ENCODE peak calls at places on chromosomes 1 and 21, in ten cellular contexts. One of them, this sample, is unnamed.

GRCh38 chr1:82697965-82698364 is 897.2 kb downstream of the ADGRL2 start:
- DNase-seq in caudate nucleus: no peak
- DNase-seq in CD8-positive, alpha-beta T cell: no peak
- DNase-seq in effector memory CD4-positive, alpha-beta T cell: no peak
- DNase-seq in dorsolateral prefrontal cortex: no peak
- DNase-seq in pancreas: no peak
- DNase-seq in psoas muscle: no peak
- DNase-seq in heart left ventricle: no peak
- DNase-seq in CD4-positive, alpha-beta memory T cell: no peak
- DNase-seq in breast epithelium: no peak
- DNase-seq in this sample: no peak

GRCh38 chr1:85585845-85586244 is 5.3 kb downstream of the CCN1 start:
- DNase-seq in dorsolateral prefrontal cortex: no peak
- DNase-seq in breast epithelium: no peak
- DNase-seq in heart left ventricle: no peak
- DNase-seq in caudate nucleus: no peak
- DNase-seq in pancreas: no peak
- DNase-seq in effector memory CD4-positive, alpha-beta T cell: no peak
- DNase-seq in CD8-positive, alpha-beta T cell: no peak
- DNase-seq in CD4-positive, alpha-beta memory T cell: no peak
- DNase-seq in psoas muscle: no peak
- DNase-seq in this sample: no peak

GRCh38 chr1:941588-942383 is 17.3 kb downstream of the NOC2L start:
- DNase-seq in CD8-positive, alpha-beta T cell: no peak
- DNase-seq in heart left ventricle: peak; percentile 77
- DNase-seq in CD4-positive, alpha-beta memory T cell: no peak
- DNase-seq in effector memory CD4-positive, alpha-beta T cell: no peak
- DNase-seq in psoas muscle: peak; percentile 79
- DNase-seq in pancreas: peak; percentile 63
- DNase-seq in caudate nucleus: no peak
- DNase-seq in dorsolateral prefrontal cortex: no peak
- DNase-seq in breast epithelium: peak; percentile 71
- DNase-seq in this sample: no peak

GRCh38 chr1:203858055-203858454 is 3.3 kb upstream of the SNRPE start:
- DNase-seq in CD8-positive, alpha-beta T cell: no peak
- DNase-seq in psoas muscle: no peak
- DNase-seq in pancreas: no peak
- DNase-seq in breast epithelium: no peak
- DNase-seq in dorsolateral prefrontal cortex: no peak
- DNase-seq in CD4-positive, alpha-beta memory T cell: no peak
- DNase-seq in effector memory CD4-positive, alpha-beta T cell: no peak
- DNase-seq in caudate nucleus: no peak
- DNase-seq in heart left ventricle: no peak
- DNase-seq in this sample: no peak

GRCh38 chr1:67162954-67163353 is 3.3 kb upstream of the IL23R start:
- DNase-seq in psoas muscle: no peak
- DNase-seq in CD8-positive, alpha-beta T cell: peak; percentile 22
- DNase-seq in pancreas: no peak
- DNase-seq in dorsolateral prefrontal cortex: no peak
- DNase-seq in effector memory CD4-positive, alpha-beta T cell: no peak
- DNase-seq in caudate nucleus: no peak
- DNase-seq in heart left ventricle: no peak
- DNase-seq in CD4-positive, alpha-beta memory T cell: peak; percentile 52
- DNase-seq in breast epithelium: no peak
- DNase-seq in this sample: no peak

GRCh38 chr1:184970691-184971161 is 3.6 kb downstream of the NIBAN1 start:
- DNase-seq in heart left ventricle: no peak
- DNase-seq in CD8-positive, alpha-beta T cell: no peak
- DNase-seq in CD4-positive, alpha-beta memory T cell: no peak
- DNase-seq in pancreas: no peak
- DNase-seq in dorsolateral prefrontal cortex: no peak
- DNase-seq in caudate nucleus: no peak
- DNase-seq in breast epithelium: no peak
- DNase-seq in effector memory CD4-positive, alpha-beta T cell: no peak
- DNase-seq in psoas muscle: no peak
- DNase-seq in this sample: no peak

GRCh38 chr21:16241500-16241963 is 511.8 kb downstream of the USP25 start:
- DNase-seq in psoas muscle: no peak
- DNase-seq in pancreas: no peak
- DNase-seq in CD8-positive, alpha-beta T cell: no peak
- DNase-seq in caudate nucleus: no peak
- DNase-seq in dorsolateral prefrontal cortex: no peak
- DNase-seq in effector memory CD4-positive, alpha-beta T cell: no peak
- DNase-seq in CD4-positive, alpha-beta memory T cell: no peak
- DNase-seq in heart left ventricle: no peak
- DNase-seq in breast epithelium: no peak
- DNase-seq in this sample: no peak

GRCh38 chr1:72439036-72439435 is 156.7 kb upstream of the NEGR1 start:
- DNase-seq in breast epithelium: no peak
- DNase-seq in dorsolateral prefrontal cortex: no peak
- DNase-seq in pancreas: no peak
- DNase-seq in CD4-positive, alpha-beta memory T cell: no peak
- DNase-seq in caudate nucleus: no peak
- DNase-seq in CD8-positive, alpha-beta T cell: no peak
- DNase-seq in psoas muscle: no peak
- DNase-seq in heart left ventricle: no peak
- DNase-seq in effector memory CD4-positive, alpha-beta T cell: no peak
- DNase-seq in this sample: no peak

GRCh38 chr1:68495968-68496679 is 758 bp downstream of the DEPDC1 start:
- DNase-seq in pancreas: no peak
- DNase-seq in psoas muscle: no peak
- DNase-seq in heart left ventricle: no peak
- DNase-seq in CD4-positive, alpha-beta memory T cell: no peak
- DNase-seq in dorsolateral prefrontal cortex: no peak
- DNase-seq in CD8-positive, alpha-beta T cell: no peak
- DNase-seq in effector memory CD4-positive, alpha-beta T cell: no peak
- DNase-seq in breast epithelium: no peak
- DNase-seq in caudate nucleus: no peak
- DNase-seq in this sample: no peak

GRCh38 chr1:115364044-115364775 is 26.2 kb upstream of the NGF start:
- DNase-seq in CD8-positive, alpha-beta T cell: no peak
- DNase-seq in effector memory CD4-positive, alpha-beta T cell: no peak
- DNase-seq in breast epithelium: no peak
- DNase-seq in psoas muscle: no peak
- DNase-seq in heart left ventricle: no peak
- DNase-seq in caudate nucleus: no peak
- DNase-seq in CD4-positive, alpha-beta memory T cell: no peak
- DNase-seq in dorsolateral prefrontal cortex: no peak
- DNase-seq in pancreas: no peak
- DNase-seq in this sample: no peak

GRCh38 chr1:11741919-11742598 is 6.1 kb downstream of the AGTRAP start:
- DNase-seq in dorsolateral prefrontal cortex: no peak
- DNase-seq in CD8-positive, alpha-beta T cell: no peak
- DNase-seq in breast epithelium: no peak
- DNase-seq in pancreas: no peak
- DNase-seq in heart left ventricle: no peak
- DNase-seq in caudate nucleus: no peak
- DNase-seq in CD4-positive, alpha-beta memory T cell: no peak
- DNase-seq in psoas muscle: no peak
- DNase-seq in effector memory CD4-positive, alpha-beta T cell: no peak
- DNase-seq in this sample: no peak

GRCh38 chr1:192546596-192547199 is 28.9 kb upstream of the RGS1 start:
- DNase-seq in breast epithelium: no peak
- DNase-seq in effector memory CD4-positive, alpha-beta T cell: no peak
- DNase-seq in caudate nucleus: no peak
- DNase-seq in heart left ventricle: no peak
- DNase-seq in psoas muscle: no peak
- DNase-seq in CD4-positive, alpha-beta memory T cell: no peak
- DNase-seq in CD8-positive, alpha-beta T cell: no peak
- DNase-seq in pancreas: no peak
- DNase-seq in dorsolateral prefrontal cortex: no peak
- DNase-seq in this sample: no peak

GRCh38 chr1:222329493-222330045 is 218.3 kb downstream of the HHIPL2 start:
- DNase-seq in breast epithelium: no peak
- DNase-seq in dorsolateral prefrontal cortex: no peak
- DNase-seq in pancreas: no peak
- DNase-seq in effector memory CD4-positive, alpha-beta T cell: no peak
- DNase-seq in heart left ventricle: no peak
- DNase-seq in psoas muscle: no peak
- DNase-seq in CD4-positive, alpha-beta memory T cell: no peak
- DNase-seq in caudate nucleus: no peak
- DNase-seq in CD8-positive, alpha-beta T cell: no peak
- DNase-seq in this sample: no peak

GRCh38 chr1:54118704-54119103 is 34.1 kb downstream of the CDCP2 start:
- DNase-seq in CD4-positive, alpha-beta memory T cell: no peak
- DNase-seq in pancreas: no peak
- DNase-seq in heart left ventricle: no peak
- DNase-seq in CD8-positive, alpha-beta T cell: no peak
- DNase-seq in caudate nucleus: no peak
- DNase-seq in breast epithelium: no peak
- DNase-seq in dorsolateral prefrontal cortex: no peak
- DNase-seq in psoas muscle: no peak
- DNase-seq in effector memory CD4-positive, alpha-beta T cell: no peak
- DNase-seq in this sample: no peak

GRCh38 chr1:9241891-9242290 is 7.3 kb downstream of the H6PD start:
- DNase-seq in effector memory CD4-positive, alpha-beta T cell: no peak
- DNase-seq in heart left ventricle: no peak
- DNase-seq in CD8-positive, alpha-beta T cell: no peak
- DNase-seq in caudate nucleus: peak; percentile 52
- DNase-seq in pancreas: no peak
- DNase-seq in dorsolateral prefrontal cortex: no peak
- DNase-seq in psoas muscle: no peak
- DNase-seq in CD4-positive, alpha-beta memory T cell: no peak
- DNase-seq in breast epithelium: no peak
- DNase-seq in this sample: no peak

GRCh38 chr1:6500446-6501406 is 9.3 kb upstream of the PLEKHG5 start:
- DNase-seq in effector memory CD4-positive, alpha-beta T cell: no peak
- DNase-seq in caudate nucleus: no peak
- DNase-seq in psoas muscle: no peak
- DNase-seq in pancreas: no peak
- DNase-seq in CD4-positive, alpha-beta memory T cell: no peak
- DNase-seq in dorsolateral prefrontal cortex: no peak
- DNase-seq in breast epithelium: no peak
- DNase-seq in CD8-positive, alpha-beta T cell: no peak
- DNase-seq in heart left ventricle: no peak
- DNase-seq in this sample: no peak

GRCh38 chr1:61588736-61589381 is 136.1 kb downstream of the TM2D1 start:
- DNase-seq in effector memory CD4-positive, alpha-beta T cell: no peak
- DNase-seq in caudate nucleus: peak; percentile 13
- DNase-seq in pancreas: peak; percentile 50
- DNase-seq in dorsolateral prefrontal cortex: no peak
- DNase-seq in heart left ventricle: peak; percentile 48
- DNase-seq in CD8-positive, alpha-beta T cell: peak; percentile 34
- DNase-seq in breast epithelium: no peak
- DNase-seq in psoas muscle: peak; percentile 28
- DNase-seq in CD4-positive, alpha-beta memory T cell: no peak
- DNase-seq in this sample: no peak

DNA sequence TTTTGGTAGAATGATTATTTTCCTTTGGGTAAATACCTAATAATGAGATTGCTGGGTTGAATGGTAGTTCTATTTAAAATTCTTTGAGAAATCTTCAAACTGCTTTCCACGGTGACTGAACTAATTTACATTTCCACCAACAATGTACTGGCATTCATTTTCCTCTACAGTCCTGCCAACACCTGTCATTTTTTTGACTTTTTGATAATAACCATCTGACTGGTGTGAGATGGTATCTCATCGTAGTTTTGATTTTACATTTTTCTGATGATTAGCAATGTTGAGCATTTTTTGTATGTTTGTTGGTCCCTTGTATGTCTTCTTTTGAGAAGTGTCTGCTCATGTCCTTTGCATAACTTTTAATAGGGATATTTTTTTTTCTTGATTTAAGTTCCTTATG is 23.5 kb downstream of the KCNK2 start:
- DNase-seq in breast epithelium: no peak
- DNase-seq in caudate nucleus: no peak
- DNase-seq in CD8-positive, alpha-beta T cell: no peak
- DNase-seq in CD4-positive, alpha-beta memory T cell: no peak
- DNase-seq in heart left ventricle: no peak
- DNase-seq in effector memory CD4-positive, alpha-beta T cell: no peak
- DNase-seq in dorsolateral prefrontal cortex: no peak
- DNase-seq in psoas muscle: no peak
- DNase-seq in pancreas: no peak
- DNase-seq in this sample: no peak
- H3K27ac ChIP-seq in breast epithelium: no peak overlapping the region
- H3K27ac ChIP-seq in caudate nucleus: no peak overlapping the region
- H3K27ac ChIP-seq in CD8-positive, alpha-beta T cell: no peak overlapping the region
- H3K27ac ChIP-seq in CD4-positive, alpha-beta memory T cell: no peak overlapping the region
- H3K27ac ChIP-seq in heart left ventricle: no peak overlapping the region
- H3K27ac ChIP-seq in effector memory CD4-positive, alpha-beta T cell: no peak overlapping the region
- H3K27ac ChIP-seq in dorsolateral prefrontal cortex: no peak overlapping the region
- H3K27ac ChIP-seq in psoas muscle: no peak overlapping the region
- H3K27ac ChIP-seq in pancreas: no peak overlapping the region
- H3K27ac ChIP-seq in this sample: no peak overlapping the region

DNA sequence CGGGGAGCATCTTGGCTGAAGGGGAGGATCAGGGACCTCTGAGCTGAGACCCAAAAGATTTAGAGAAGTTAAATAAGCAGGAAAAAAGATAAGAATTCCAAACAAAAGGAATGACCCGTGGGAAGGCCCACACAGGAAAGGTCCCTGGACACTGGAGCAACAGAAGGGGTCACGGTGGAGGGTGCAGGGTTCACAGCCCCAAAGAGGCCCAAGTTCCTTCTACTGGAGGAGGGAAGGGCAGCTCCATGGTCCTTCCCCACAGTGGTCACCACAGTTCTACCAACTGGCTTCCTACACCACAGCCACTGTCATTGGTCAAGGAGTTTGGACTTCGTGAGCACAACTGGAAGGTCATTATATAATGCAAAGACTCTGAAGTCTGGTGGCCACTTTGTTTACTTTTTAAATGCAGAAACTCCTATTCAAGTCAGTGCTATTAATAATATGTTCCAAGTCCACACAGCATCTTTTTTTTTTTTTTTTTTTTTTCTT is 5.4 kb downstream of the C2CD2 start:
- DNase-seq in effector memory CD4-positive, alpha-beta T cell: no peak
- DNase-seq in psoas muscle: no peak
- DNase-seq in dorsolateral prefrontal cortex: no peak
- DNase-seq in CD8-positive, alpha-beta T cell: no peak
- DNase-seq in heart left ventricle: peak; percentile 5
- DNase-seq in CD4-positive, alpha-beta memory T cell: no peak
- DNase-seq in breast epithelium: no peak
- DNase-seq in caudate nucleus: no peak
- DNase-seq in pancreas: no peak
- DNase-seq in this sample: no peak
- H3K27ac ChIP-seq in effector memory CD4-positive, alpha-beta T cell: no peak overlapping the region
- H3K27ac ChIP-seq in psoas muscle: no peak overlapping the region
- H3K27ac ChIP-seq in dorsolateral prefrontal cortex: peak overlapping the region; percentile 94
- H3K27ac ChIP-seq in CD8-positive, alpha-beta T cell: no peak overlapping the region
- H3K27ac ChIP-seq in heart left ventricle: peak overlapping the region; percentile 46
- H3K27ac ChIP-seq in CD4-positive, alpha-beta memory T cell: no peak overlapping the region
- H3K27ac ChIP-seq in breast epithelium: peak overlapping the region; percentile 76
- H3K27ac ChIP-seq in caudate nucleus: peak overlapping the region; percentile 89
- H3K27ac ChIP-seq in pancreas: no peak overlapping the region
- H3K27ac ChIP-seq in this sample: peak overlapping the region; percentile 78

GRCh38 chr1:74197657-74198552 is at the start of the genes FPGT and LRRIQ3:
- DNase-seq in CD4-positive, alpha-beta memory T cell: peak; percentile 93
- DNase-seq in caudate nucleus: peak; percentile 81
- DNase-seq in effector memory CD4-positive, alpha-beta T cell: peak; percentile 91
- DNase-seq in heart left ventricle: peak; percentile 96
- DNase-seq in dorsolateral prefrontal cortex: peak; percentile 96
- DNase-seq in psoas muscle: peak; percentile 95
- DNase-seq in breast epithelium: peak; percentile 92
- DNase-seq in pancreas: peak; percentile 97
- DNase-seq in CD8-positive, alpha-beta T cell: peak; percentile 93
- DNase-seq in this sample: peak; percentile 84
- H3K27ac ChIP-seq in CD4-positive, alpha-beta memory T cell: peak within 1 kb of the TSS; percentile 62
- H3K27ac ChIP-seq in caudate nucleus: peak within 1 kb of the TSS; percentile 83
- H3K27ac ChIP-seq in effector memory CD4-positive, alpha-beta T cell: peak within 1 kb of the TSS; percentile 69
- H3K27ac ChIP-seq in heart left ventricle: peak within 1 kb of the TSS; percentile 85
- H3K27ac ChIP-seq in dorsolateral prefrontal cortex: peak within 1 kb of the TSS; percentile 78
- H3K27ac ChIP-seq in psoas muscle: peak within 1 kb of the TSS; percentile 86
- H3K27ac ChIP-seq in breast epithelium: peak within 1 kb of the TSS; percentile 86
- H3K27ac ChIP-seq in pancreas: peak within 1 kb of the TSS; percentile 59
- H3K27ac ChIP-seq in CD8-positive, alpha-beta T cell: peak within 1 kb of the TSS; percentile 79
- H3K27ac ChIP-seq in this sample: peak within 1 kb of the TSS; percentile 77

GRCh38 chr1:107394301-107394700 is 253.5 kb downstream of the NTNG1 start:
- DNase-seq in psoas muscle: no peak
- DNase-seq in caudate nucleus: no peak
- DNase-seq in dorsolateral prefrontal cortex: no peak
- DNase-seq in CD8-positive, alpha-beta T cell: no peak
- DNase-seq in effector memory CD4-positive, alpha-beta T cell: no peak
- DNase-seq in pancreas: no peak
- DNase-seq in heart left ventricle: no peak
- DNase-seq in CD4-positive, alpha-beta memory T cell: no peak
- DNase-seq in breast epithelium: no peak
- DNase-seq in this sample: no peak
- H3K27ac ChIP-seq in psoas muscle: no peak overlapping the region
- H3K27ac ChIP-seq in caudate nucleus: no peak overlapping the region
- H3K27ac ChIP-seq in dorsolateral prefrontal cortex: no peak overlapping the region
- H3K27ac ChIP-seq in CD8-positive, alpha-beta T cell: no peak overlapping the region
- H3K27ac ChIP-seq in effector memory CD4-positive, alpha-beta T cell: no peak overlapping the region
- H3K27ac ChIP-seq in pancreas: no peak overlapping the region
- H3K27ac ChIP-seq in heart left ventricle: no peak overlapping the region
- H3K27ac ChIP-seq in CD4-positive, alpha-beta memory T cell: no peak overlapping the region
- H3K27ac ChIP-seq in breast epithelium: no peak overlapping the region
- H3K27ac ChIP-seq in this sample: no peak overlapping the region

This sample was measured in substantia nigra.